ENCODE peak calls at places on chromosomes 16 and 17, in ten cellular contexts. One of them, this sample, is unnamed. For H3K4me1 and H3K36me3, the result is how much of the 10 kb centered on the place peaks cover.

GRCh38 chr17:1783271-1783670 is 21.4 kb downstream of the SERPINF1 start:
- DNase-seq in heart left ventricle: peak
- DNase-seq in endothelial cell of umbilical vein: no peak
- DNase-seq in iPS DF 6.9: no peak
- DNase-seq in PC-3: no peak
- DNase-seq in psoas muscle: peak
- DNase-seq in cardiac muscle cell: peak
- DNase-seq in upper lobe of left lung: peak
- DNase-seq in right lobe of liver: peak
- DNase-seq in NT2/D1: no peak
- DNase-seq in this sample: peak

GRCh38 chr17:80746262-80746935 is 201.8 kb downstream of the RPTOR start:
- DNase-seq in heart left ventricle: no peak
- DNase-seq in endothelial cell of umbilical vein: no peak
- DNase-seq in iPS DF 6.9: no peak
- DNase-seq in PC-3: no peak
- DNase-seq in psoas muscle: no peak
- DNase-seq in cardiac muscle cell: no peak
- DNase-seq in upper lobe of left lung: no peak
- DNase-seq in right lobe of liver: no peak
- DNase-seq in NT2/D1: no peak
- DNase-seq in this sample: no peak

GRCh38 chr17:31321481-31321880 is at the start of gene EVI2A:
- DNase-seq in heart left ventricle: peak
- DNase-seq in endothelial cell of umbilical vein: peak
- DNase-seq in iPS DF 6.9: no peak
- DNase-seq in PC-3: peak
- DNase-seq in psoas muscle: no peak
- DNase-seq in cardiac muscle cell: peak
- DNase-seq in upper lobe of left lung: no peak
- DNase-seq in right lobe of liver: no peak
- DNase-seq in NT2/D1: no peak
- DNase-seq in this sample: no peak

GRCh38 chr17:56602292-56603130 is 9.0 kb downstream of the NOG start:
- DNase-seq in heart left ventricle: no peak
- DNase-seq in endothelial cell of umbilical vein: no peak
- DNase-seq in iPS DF 6.9: no peak
- DNase-seq in PC-3: no peak
- DNase-seq in psoas muscle: no peak
- DNase-seq in cardiac muscle cell: no peak
- DNase-seq in upper lobe of left lung: no peak
- DNase-seq in right lobe of liver: no peak
- DNase-seq in NT2/D1: no peak
- DNase-seq in this sample: no peak

GRCh38 chr16:9334091-9334490 is 242.6 kb downstream of the HAPSTR1 start:
- DNase-seq in heart left ventricle: no peak
- DNase-seq in endothelial cell of umbilical vein: peak
- DNase-seq in iPS DF 6.9: no peak
- DNase-seq in PC-3: no peak
- DNase-seq in psoas muscle: no peak
- DNase-seq in cardiac muscle cell: no peak
- DNase-seq in upper lobe of left lung: no peak
- DNase-seq in right lobe of liver: no peak
- DNase-seq in NT2/D1: no peak
- DNase-seq in this sample: no peak

GRCh38 chr17:18382441-18383078 is 5.0 kb downstream of the EVPLL start:
- DNase-seq in heart left ventricle: no peak
- DNase-seq in endothelial cell of umbilical vein: no peak
- DNase-seq in iPS DF 6.9: no peak
- DNase-seq in PC-3: no peak
- DNase-seq in psoas muscle: peak
- DNase-seq in cardiac muscle cell: no peak
- DNase-seq in upper lobe of left lung: peak
- DNase-seq in right lobe of liver: no peak
- DNase-seq in NT2/D1: no peak
- DNase-seq in this sample: no peak

GRCh38 chr16:55503726-55504553 is 4.9 kb upstream of the LPCAT2 start:
- DNase-seq in heart left ventricle: no peak
- DNase-seq in endothelial cell of umbilical vein: peak
- DNase-seq in iPS DF 6.9: no peak
- DNase-seq in PC-3: no peak
- DNase-seq in psoas muscle: no peak
- DNase-seq in cardiac muscle cell: no peak
- DNase-seq in upper lobe of left lung: no peak
- DNase-seq in right lobe of liver: no peak
- DNase-seq in NT2/D1: no peak
- DNase-seq in this sample: no peak

GRCh38 chr17:39165178-39165843 is 650 bp downstream of the ARL5C start:
- DNase-seq in heart left ventricle: no peak
- DNase-seq in endothelial cell of umbilical vein: no peak
- DNase-seq in iPS DF 6.9: no peak
- DNase-seq in PC-3: no peak
- DNase-seq in psoas muscle: no peak
- DNase-seq in cardiac muscle cell: no peak
- DNase-seq in upper lobe of left lung: peak
- DNase-seq in right lobe of liver: no peak
- DNase-seq in NT2/D1: no peak
- DNase-seq in this sample: no peak

GRCh38 chr16:47228241-47228640 is 84.5 kb upstream of the NETO2 start:
- DNase-seq in heart left ventricle: no peak
- DNase-seq in endothelial cell of umbilical vein: no peak
- DNase-seq in iPS DF 6.9: no peak
- DNase-seq in PC-3: no peak
- DNase-seq in psoas muscle: no peak
- DNase-seq in cardiac muscle cell: no peak
- DNase-seq in upper lobe of left lung: peak
- DNase-seq in right lobe of liver: no peak
- DNase-seq in NT2/D1: no peak
- DNase-seq in this sample: no peak

GRCh38 chr17:33142703-33143299 is 150.3 kb downstream of the ASIC2 start:
- DNase-seq in heart left ventricle: no peak
- DNase-seq in endothelial cell of umbilical vein: peak
- DNase-seq in iPS DF 6.9: peak
- DNase-seq in PC-3: peak
- DNase-seq in psoas muscle: no peak
- DNase-seq in cardiac muscle cell: peak
- DNase-seq in upper lobe of left lung: no peak
- DNase-seq in right lobe of liver: no peak
- DNase-seq in NT2/D1: no peak
- DNase-seq in this sample: no peak

GRCh38 chr16:14394834-14395233 is 235.2 kb downstream of the PARN start:
- DNase-seq in heart left ventricle: no peak
- DNase-seq in endothelial cell of umbilical vein: no peak
- DNase-seq in iPS DF 6.9: no peak
- DNase-seq in PC-3: no peak
- DNase-seq in psoas muscle: no peak
- DNase-seq in cardiac muscle cell: no peak
- DNase-seq in upper lobe of left lung: no peak
- DNase-seq in right lobe of liver: no peak
- DNase-seq in NT2/D1: no peak
- DNase-seq in this sample: no peak

GRCh38 chr16:28181557-28181914 is 30.2 kb downstream of the XPO6 start:
- DNase-seq in heart left ventricle: peak
- DNase-seq in endothelial cell of umbilical vein: peak
- DNase-seq in iPS DF 6.9: no peak
- DNase-seq in PC-3: peak
- DNase-seq in psoas muscle: no peak
- DNase-seq in cardiac muscle cell: peak
- DNase-seq in upper lobe of left lung: no peak
- DNase-seq in right lobe of liver: no peak
- DNase-seq in NT2/D1: peak
- DNase-seq in this sample: peak

GRCh38 chr17:36739208-36739607 is 137.8 kb downstream of the MRM1 start:
- DNase-seq in heart left ventricle: no peak
- DNase-seq in endothelial cell of umbilical vein: no peak
- DNase-seq in iPS DF 6.9: no peak
- DNase-seq in PC-3: no peak
- DNase-seq in psoas muscle: peak
- DNase-seq in cardiac muscle cell: no peak
- DNase-seq in upper lobe of left lung: no peak
- DNase-seq in right lobe of liver: no peak
- DNase-seq in NT2/D1: no peak
- DNase-seq in this sample: no peak

GRCh38 chr17:27657620-27658019 is 26.6 kb downstream of the LGALS9 start:
- DNase-seq in heart left ventricle: no peak
- DNase-seq in endothelial cell of umbilical vein: peak
- DNase-seq in iPS DF 6.9: no peak
- DNase-seq in PC-3: peak
- DNase-seq in psoas muscle: no peak
- DNase-seq in cardiac muscle cell: peak
- DNase-seq in upper lobe of left lung: no peak
- DNase-seq in right lobe of liver: no peak
- DNase-seq in NT2/D1: no peak
- DNase-seq in this sample: no peak

GRCh38 chr17:78878261-78878660 is 24.7 kb downstream of the CEP295NL start:
- DNase-seq in heart left ventricle: no peak
- DNase-seq in endothelial cell of umbilical vein: no peak
- DNase-seq in iPS DF 6.9: no peak
- DNase-seq in PC-3: no peak
- DNase-seq in psoas muscle: no peak
- DNase-seq in cardiac muscle cell: no peak
- DNase-seq in upper lobe of left lung: no peak
- DNase-seq in right lobe of liver: no peak
- DNase-seq in NT2/D1: no peak
- DNase-seq in this sample: no peak
- H3K4me1 ChIP-seq in heart left ventricle: under half
- H3K4me1 ChIP-seq in endothelial cell of umbilical vein: half or more
- H3K4me1 ChIP-seq in iPS DF 6.9: under half
- H3K4me1 ChIP-seq in PC-3: under half
- H3K4me1 ChIP-seq in psoas muscle: under half
- H3K4me1 ChIP-seq in cardiac muscle cell: under half
- H3K4me1 ChIP-seq in upper lobe of left lung: under half
- H3K4me1 ChIP-seq in right lobe of liver: under half
- H3K4me1 ChIP-seq in NT2/D1: under half
- H3K4me1 ChIP-seq in this sample: under half

GRCh38 chr17:44214896-44215295 is 4.6 kb downstream of the UBTF start:
- DNase-seq in heart left ventricle: peak
- DNase-seq in endothelial cell of umbilical vein: no peak
- DNase-seq in iPS DF 6.9: no peak
- DNase-seq in PC-3: no peak
- DNase-seq in psoas muscle: peak
- DNase-seq in cardiac muscle cell: no peak
- DNase-seq in upper lobe of left lung: no peak
- DNase-seq in right lobe of liver: no peak
- DNase-seq in NT2/D1: no peak
- DNase-seq in this sample: no peak
- H3K36me3 ChIP-seq in heart left ventricle: half or more
- H3K36me3 ChIP-seq in endothelial cell of umbilical vein: under half
- H3K36me3 ChIP-seq in iPS DF 6.9: under half
- H3K36me3 ChIP-seq in PC-3: under half
- H3K36me3 ChIP-seq in psoas muscle: half or more
- H3K36me3 ChIP-seq in cardiac muscle cell: under half
- H3K36me3 ChIP-seq in upper lobe of left lung: half or more
- H3K36me3 ChIP-seq in right lobe of liver: under half
- H3K36me3 ChIP-seq in NT2/D1: half or more
- H3K36me3 ChIP-seq in this sample: under half

GRCh38 chr17:74754832-74755231 is 6.4 kb downstream of the NHERF1 start:
- DNase-seq in heart left ventricle: no peak
- DNase-seq in endothelial cell of umbilical vein: no peak
- DNase-seq in iPS DF 6.9: no peak
- DNase-seq in PC-3: no peak
- DNase-seq in psoas muscle: no peak
- DNase-seq in cardiac muscle cell: no peak
- DNase-seq in upper lobe of left lung: no peak
- DNase-seq in right lobe of liver: no peak
- DNase-seq in NT2/D1: no peak
- DNase-seq in this sample: no peak
- H3K4me1 ChIP-seq in heart left ventricle: under half
- H3K4me1 ChIP-seq in endothelial cell of umbilical vein: under half
- H3K4me1 ChIP-seq in iPS DF 6.9: under half
- H3K4me1 ChIP-seq in PC-3: under half
- H3K4me1 ChIP-seq in psoas muscle: under half
- H3K4me1 ChIP-seq in cardiac muscle cell: under half
- H3K4me1 ChIP-seq in upper lobe of left lung: half or more
- H3K4me1 ChIP-seq in right lobe of liver: half or more
- H3K4me1 ChIP-seq in NT2/D1: half or more
- H3K4me1 ChIP-seq in this sample: under half

GRCh38 chr16:739560-740458 is 988 bp downstream of the CIAO3 start:
- DNase-seq in heart left ventricle: no peak
- DNase-seq in endothelial cell of umbilical vein: no peak
- DNase-seq in iPS DF 6.9: no peak
- DNase-seq in PC-3: no peak
- DNase-seq in psoas muscle: no peak
- DNase-seq in cardiac muscle cell: no peak
- DNase-seq in upper lobe of left lung: peak
- DNase-seq in right lobe of liver: no peak
- DNase-seq in NT2/D1: no peak
- DNase-seq in this sample: no peak

GRCh38 chr16:740459-740763 is 386 bp downstream of the CIAO3 start:
- DNase-seq in heart left ventricle: no peak
- DNase-seq in endothelial cell of umbilical vein: no peak
- DNase-seq in iPS DF 6.9: no peak
- DNase-seq in PC-3: no peak
- DNase-seq in psoas muscle: no peak
- DNase-seq in cardiac muscle cell: no peak
- DNase-seq in upper lobe of left lung: peak
- DNase-seq in right lobe of liver: no peak
- DNase-seq in NT2/D1: no peak
- DNase-seq in this sample: no peak

GRCh38 chr16:741986-742629 is 1.3 kb upstream of the CIAO3 start:
- DNase-seq in heart left ventricle: no peak
- DNase-seq in endothelial cell of umbilical vein: no peak
- DNase-seq in iPS DF 6.9: no peak
- DNase-seq in PC-3: no peak
- DNase-seq in psoas muscle: no peak
- DNase-seq in cardiac muscle cell: no peak
- DNase-seq in upper lobe of left lung: peak
- DNase-seq in right lobe of liver: no peak
- DNase-seq in NT2/D1: no peak
- DNase-seq in this sample: no peak

GRCh38 chr16:743794-744500 is 3.1 kb upstream of the CIAO3 start:
- DNase-seq in heart left ventricle: no peak
- DNase-seq in endothelial cell of umbilical vein: no peak
- DNase-seq in iPS DF 6.9: no peak
- DNase-seq in PC-3: no peak
- DNase-seq in psoas muscle: no peak
- DNase-seq in cardiac muscle cell: no peak
- DNase-seq in upper lobe of left lung: peak
- DNase-seq in right lobe of liver: no peak
- DNase-seq in NT2/D1: no peak
- DNase-seq in this sample: no peak

DNA sequence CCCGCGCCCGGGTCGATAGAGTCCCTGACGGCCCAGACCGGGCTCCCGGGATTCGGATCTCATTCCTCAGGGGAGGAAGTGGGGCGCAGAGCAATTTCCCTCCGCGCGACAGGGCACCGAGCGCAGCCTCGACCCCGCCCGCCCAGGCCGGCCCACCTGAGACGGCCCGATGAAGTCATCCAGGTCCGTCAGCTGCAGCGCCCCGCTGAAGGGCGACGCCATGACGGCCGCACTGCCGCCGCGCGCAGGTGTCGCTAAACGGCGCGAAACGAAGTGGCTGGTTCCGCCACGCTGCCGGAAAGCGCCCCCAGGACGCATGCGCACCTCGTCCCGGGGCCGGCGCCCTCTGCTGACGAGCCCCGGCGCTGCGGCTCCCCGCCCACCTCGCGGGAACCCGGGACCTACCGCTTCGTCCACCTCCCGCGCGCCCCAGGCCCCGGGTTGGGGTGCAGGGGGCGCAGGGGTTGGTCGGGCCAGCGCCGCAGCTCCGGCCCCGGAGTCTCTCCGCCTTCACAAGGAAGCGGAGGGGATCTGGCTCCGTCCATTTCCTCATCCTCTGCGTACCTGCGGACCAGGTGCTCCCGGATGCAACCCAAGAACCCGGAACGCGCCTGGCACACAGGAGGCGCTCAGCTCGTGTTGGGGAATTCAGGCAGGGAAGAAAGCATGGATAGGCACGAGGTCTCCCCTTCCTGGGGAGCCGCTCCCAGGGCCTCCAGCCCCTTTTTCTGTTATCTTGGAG is at the start of gene CIAO3:
- DNase-seq in heart left ventricle: peak
- DNase-seq in endothelial cell of umbilical vein: peak
- DNase-seq in iPS DF 6.9: no peak
- DNase-seq in PC-3: peak
- DNase-seq in psoas muscle: peak
- DNase-seq in cardiac muscle cell: peak
- DNase-seq in upper lobe of left lung: peak
- DNase-seq in right lobe of liver: peak
- DNase-seq in NT2/D1: peak
- DNase-seq in this sample: peak
- H3K36me3 ChIP-seq in heart left ventricle: under half
- H3K36me3 ChIP-seq in endothelial cell of umbilical vein: under half
- H3K36me3 ChIP-seq in iPS DF 6.9: under half
- H3K36me3 ChIP-seq in PC-3: under half
- H3K36me3 ChIP-seq in psoas muscle: under half
- H3K36me3 ChIP-seq in cardiac muscle cell: under half
- H3K36me3 ChIP-seq in upper lobe of left lung: under half
- H3K36me3 ChIP-seq in right lobe of liver: under half
- H3K36me3 ChIP-seq in NT2/D1: under half
- H3K36me3 ChIP-seq in this sample: under half